ENCODE peak calls at places on chromosomes 4 and X, in nine cellular contexts. Y is psoas muscle; G is CD4-positive, CD25-positive, alpha-beta regulatory T cell; H is CD8-positive, alpha-beta memory T cell; X is tibial nerve; K is thoracic aorta; R is AG04450; F is gastrocnemius medialis; W is IMR-90. J is an unnamed sample.

GRCh38 chr4:165208322-165208652 is 926 bp downstream of the KLHL2 start:
- DNase-seq in K (no peak), W (no peak), G (peak; percentile 37), R (no peak), Y (no peak), X (no peak), H (no peak), F (no peak), J (no peak)

GRCh38 chr4:4332529-4332928 is 42.5 kb downstream of the ZBTB49 start:
- DNase-seq in W (no peak), Y (no peak), X (no peak), F (no peak), G (no peak), R (no peak), H (no peak), K (no peak), J (no peak)

GRCh38 chrX:51487960-51488267 is 8.5 kb downstream of the NUDT11 start:
- DNase-seq in F (no peak), H (no peak), G (no peak), R (no peak), K (no peak), X (no peak), W (peak; percentile 21), Y (no peak), J (no peak)

GRCh38 chr4:24137963-24138601 is 248.2 kb upstream of the PPARGC1A start:
- DNase-seq in R (no peak), K (no peak), H (no peak), W (no peak), F (no peak), X (no peak), Y (no peak), G (no peak), J (no peak)

GRCh38 chr4:15003891-15004700 is 1.8 kb downstream of the CPEB2 start:
- DNase-seq in F (peak; percentile 3), R (no peak), H (peak; percentile 44), K (no peak), Y (peak; percentile 71), W (no peak), G (peak; percentile 65), X (peak; percentile 25), J (peak; percentile 49)

GRCh38 chr4:156799121-156799589 is 172.4 kb downstream of the PDGFC start:
- DNase-seq in G (no peak), Y (no peak), K (no peak), W (peak; percentile 45), H (no peak), X (no peak), R (no peak), F (no peak), J (no peak)

GRCh38 chr4:73867783-73868182 is 1.4 kb upstream of the CXCL1 start:
- DNase-seq in G (no peak), H (no peak), F (no peak), R (no peak), Y (no peak), K (no peak), W (no peak), X (no peak), J (no peak)

GRCh38 chr4:119103263-119103662 is 32.4 kb upstream of the MYOZ2 start:
- DNase-seq in R (peak; percentile 94), K (no peak), H (no peak), W (peak; percentile 99), Y (peak; percentile 58), X (no peak), G (no peak), F (no peak), J (no peak)

GRCh38 chrX:123961268-123962005 is at the start of gene STAG2:
- DNase-seq in K (peak; percentile 49), F (peak; percentile 82), R (peak; percentile 75), W (peak; percentile 85), G (peak; percentile 61), Y (peak; percentile 83), X (peak; percentile 78), H (peak; percentile 15), J (peak; percentile 45)

GRCh38 chrX:122943918-122944317 is 240.2 kb upstream of the GRIA3 start:
- DNase-seq in W (no peak), K (no peak), H (no peak), F (no peak), G (no peak), X (no peak), R (no peak), Y (no peak), J (no peak)

GRCh38 chrX:41150043-41150442 is 64.8 kb downstream of the USP9X start:
- DNase-seq in Y (no peak), W (no peak), H (no peak), G (no peak), X (no peak), R (no peak), K (no peak), F (no peak), J (no peak)

GRCh38 chrX:47501226-47502071 is 18.4 kb upstream of the ZNF41 start:
- DNase-seq in K (no peak), G (no peak), Y (no peak), W (peak; percentile 64), X (no peak), R (no peak), H (no peak), F (no peak), J (no peak)

DNA sequence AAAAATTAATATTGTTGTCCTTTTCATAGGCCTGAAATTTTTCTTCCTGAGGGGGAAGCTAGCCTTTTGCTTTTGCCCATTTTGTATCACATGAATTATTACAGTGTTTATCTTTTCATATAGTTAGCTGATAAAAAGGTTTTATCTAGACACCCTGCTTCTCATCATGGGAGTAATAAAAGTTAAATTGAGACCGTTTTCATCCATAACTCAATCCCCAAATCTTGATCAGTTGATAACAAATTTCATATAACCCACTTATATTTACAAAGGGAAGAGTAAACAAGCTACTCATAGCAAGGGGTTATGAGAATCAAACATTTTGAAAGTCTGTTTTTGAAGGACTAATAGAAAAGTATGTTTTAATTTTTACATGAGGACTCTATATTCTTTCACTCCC is 23.5 kb upstream of the DCX start:
- DNase-seq in K (no peak), Y (no peak), W (no peak), F (no peak), G (no peak), H (no peak), R (no peak), X (no peak), J (no peak)
- H3K27me3 ChIP-seq in K (no peaks in the 10 kb centered on the region), Y (peaks cover 15% of the 10 kb centered on the region), W (no peaks in the 10 kb centered on the region), F (no peaks in the 10 kb centered on the region), G (no peaks in the 10 kb centered on the region), H (no peaks in the 10 kb centered on the region), R (no peaks in the 10 kb centered on the region), X (peaks cover 20% of the 10 kb centered on the region), J (no peaks in the 10 kb centered on the region)

GRCh38 chr4:153472122-153473037 is 6.2 kb downstream of the TMEM131L start:
- DNase-seq in K (no peak), H (no peak), Y (no peak), F (no peak), W (no peak), X (no peak), R (no peak), G (no peak), J (no peak)

GRCh38 chr4:153468587-153468986 is 2.4 kb downstream of the TMEM131L start:
- DNase-seq in W (no peak), F (no peak), H (no peak), R (no peak), X (no peak), K (no peak), G (no peak), Y (no peak), J (no peak)

GRCh38 chr4:153467897-153468262 is 1.7 kb downstream of the TMEM131L start:
- DNase-seq in F (no peak), G (peak; percentile 49), H (no peak), W (no peak), X (no peak), K (no peak), Y (no peak), R (no peak), J (no peak)

GRCh38 chr4:153474251-153474650 is 8.1 kb downstream of the TMEM131L start:
- DNase-seq in W (no peak), F (no peak), H (no peak), R (no peak), G (no peak), K (no peak), X (no peak), Y (no peak), J (no peak)

GRCh38 chr4:153471691-153472080 is 5.5 kb downstream of the TMEM131L start:
- DNase-seq in R (no peak), K (no peak), W (no peak), F (no peak), X (no peak), Y (no peak), H (no peak), G (peak; percentile 75), J (peak; percentile 32)
- H3K27ac ChIP-seq in R (no peak overlapping the region), K (no peak overlapping the region), W (no peak overlapping the region), F (peak overlapping the region; percentile 98), X (no peak overlapping the region), Y (peak overlapping the region; percentile 98), H (peak overlapping the region; percentile 43), G (peak overlapping the region; percentile 94), J (peak overlapping the region; percentile 90)

GRCh38 chrX:3206314-3206713 is 140.1 kb downstream of the MXRA5 start:
- DNase-seq in K (no peak), R (no peak), H (no peak), Y (no peak), X (no peak), W (no peak), G (no peak), F (no peak), J (no peak)
- H3K27me3 ChIP-seq in K (no peaks in the 10 kb centered on the region), R (no peaks in the 10 kb centered on the region), H (no peaks in the 10 kb centered on the region), Y (no peaks in the 10 kb centered on the region), X (no peaks in the 10 kb centered on the region), W (no peaks in the 10 kb centered on the region), G (no peaks in the 10 kb centered on the region), F (no peaks in the 10 kb centered on the region), J (no peaks in the 10 kb centered on the region)

GRCh38 chr4:87011340-87012034 is 76.7 kb downstream of the AFF1 start:
- DNase-seq in G (no peak), X (no peak), K (no peak), R (no peak), W (peak; percentile 89), Y (no peak), F (no peak), H (no peak), J (no peak)
- H3K27ac ChIP-seq in G (no peak overlapping the region), X (peak overlapping the region; percentile 81), K (no peak overlapping the region), R (no peak overlapping the region), W (no peak overlapping the region), Y (peak overlapping the region; percentile 98), F (peak overlapping the region; percentile 96), H (no peak overlapping the region), J (no peak overlapping the region)

J was measured in effector memory CD4-positive, alpha-beta T cell.